ENCODE peak calls at places on chromosomes 1 and 21, in six cellular contexts. F, N, B, H, G and Q are unnamed samples.
A peak's percentile ranks its signal among the peaks of the same experiment; 100 is the strongest.

GRCh38 chr1:163227126-163227525 is 24.4 kb upstream of the RGS5 start:
- DNase-seq in F (no peak), N (no peak), B (no peak), H (no peak), G (no peak), Q (no peak)

GRCh38 chr1:22120469-22120790 is 22.5 kb downstream of the WNT4 start:
- DNase-seq in F (no peak), N (no peak), B (no peak), H (no peak), G (no peak), Q (no peak)

GRCh38 chr1:244794071-244794470 is 41.4 kb upstream of the COX20 start:
- DNase-seq in F (no peak), N (no peak), B (no peak), H (no peak), G (no peak), Q (no peak)

GRCh38 chr1:186220101-186220500 is 155.0 kb downstream of the TPR start:
- DNase-seq in F (no peak), N (no peak), B (no peak), H (no peak), G (no peak), Q (no peak)

GRCh38 chr1:59043796-59044195 is 253.1 kb upstream of the FGGY start:
- DNase-seq in F (peak; percentile 89), N (no peak), B (peak; percentile 75), H (peak; percentile 57), G (no peak), Q (no peak)

GRCh38 chr1:47444578-47445465 is 7.0 kb downstream of the FOXD2 start:
- DNase-seq in F (peak; percentile 10), N (peak; percentile 62), B (no peak), H (no peak), G (no peak), Q (no peak)

GRCh38 chr1:199857103-199857502 is 170.4 kb upstream of the NR5A2 start:
- DNase-seq in F (peak; percentile 56), N (no peak), B (no peak), H (no peak), G (no peak), Q (no peak)

GRCh38 chr1:1250828-1251284 is 4.3 kb upstream of the C1QTNF12 start:
- DNase-seq in F (no peak), N (peak; percentile 83), B (no peak), H (no peak), G (no peak), Q (no peak)

GRCh38 chr21:29230541-29231275 is 68.0 kb upstream of the BACH1 start:
- DNase-seq in F (no peak), N (no peak), B (no peak), H (no peak), G (no peak), Q (no peak)

GRCh38 chr1:32772281-32773017 is 44.7 kb downstream of the YARS1 start:
- DNase-seq in F (no peak), N (no peak), B (no peak), H (no peak), G (no peak), Q (no peak)

GRCh38 chr1:2548068-2548589 is 8.0 kb upstream of the TNFRSF14 start:
- DNase-seq in F (peak; percentile 56), N (peak; percentile 94), B (peak; percentile 83), H (peak; percentile 88), G (peak; percentile 70), Q (peak; percentile 92)

GRCh38 chr1:2555634-2556276 is 416 bp upstream of the TNFRSF14 start:
- DNase-seq in F (no peak), N (peak; percentile 78), B (peak; percentile 81), H (peak; percentile 83), G (no peak), Q (peak; percentile 91)

GRCh38 chr1:2553871-2554620 is 2.1 kb upstream of the TNFRSF14 start:
- DNase-seq in F (no peak), N (no peak), B (no peak), H (no peak), G (no peak), Q (no peak)

GRCh38 chr1:2554621-2555387 is 1.4 kb upstream of the TNFRSF14 start:
- DNase-seq in F (no peak), N (peak; percentile 83), B (no peak), H (no peak), G (no peak), Q (peak; percentile 64)

DNA sequence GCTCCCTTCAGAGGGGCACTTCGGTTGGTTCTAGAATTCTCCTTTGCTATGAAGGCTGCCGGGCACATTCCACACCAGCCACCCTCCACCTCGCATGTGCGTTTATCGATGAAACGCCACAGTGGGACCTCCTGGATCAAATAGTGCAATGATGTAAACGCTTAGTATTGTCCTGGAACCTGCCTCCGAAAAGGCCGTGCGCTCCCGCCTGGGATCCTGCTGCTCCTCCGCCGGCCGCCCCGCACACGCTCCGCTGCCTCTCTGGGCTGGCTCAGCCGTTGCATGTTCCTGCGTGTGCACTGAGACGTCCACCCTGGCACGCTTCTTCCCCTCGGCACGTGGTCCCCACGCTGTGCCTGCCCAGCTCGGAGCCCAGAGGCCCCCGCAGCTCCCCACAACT is 4.0 kb upstream of the TNFRSF14 start:
- DNase-seq in F (no peak), N (no peak), B (no peak), H (no peak), G (no peak), Q (no peak)
- H3K4me1 ChIP-seq in F (peaks cover 6% of the 10 kb centered on the region), N (peaks cover 36% of the 10 kb centered on the region), B (peaks cover 64% of the 10 kb centered on the region), H (peaks cover 46% of the 10 kb centered on the region), G (peaks cover 20% of the 10 kb centered on the region), Q (no peaks in the 10 kb centered on the region)

GRCh38 chr1:5650283-5651026 is 341.8 kb downstream of the NPHP4 start:
- DNase-seq in F (no peak), N (peak; percentile 44), B (no peak), H (no peak), G (no peak), Q (no peak)
- H3K9me3 ChIP-seq in F (peaks cover 63% of the 10 kb centered on the region), N (no peaks in the 10 kb centered on the region), B (peaks cover 9% of the 10 kb centered on the region), H (no peaks in the 10 kb centered on the region), G (no peaks in the 10 kb centered on the region), Q (no peaks in the 10 kb centered on the region)

GRCh38 chr1:167503626-167504458 is 14.5 kb downstream of the CD247 start:
- DNase-seq in F (no peak), N (peak; percentile 38), B (no peak), H (no peak), G (no peak), Q (no peak)
- H3K4me1 ChIP-seq in F (no peaks in the 10 kb centered on the region), N (peaks cover 86% of the 10 kb centered on the region), B (no peaks in the 10 kb centered on the region), H (peaks cover 6% of the 10 kb centered on the region), G (no peaks in the 10 kb centered on the region), Q (no peaks in the 10 kb centered on the region)

GRCh38 chr21:40800126-40800525 is 46.8 kb downstream of the DSCAM start:
- DNase-seq in F (no peak), N (no peak), B (no peak), H (no peak), G (no peak), Q (no peak)
- H3K9me3 ChIP-seq in F (peaks cover 22% of the 10 kb centered on the region), N (no peaks in the 10 kb centered on the region), B (peaks cover 43% of the 10 kb centered on the region), H (no peaks in the 10 kb centered on the region), G (peaks cover 30% of the 10 kb centered on the region), Q (peaks cover 9% of the 10 kb centered on the region)

DNA sequence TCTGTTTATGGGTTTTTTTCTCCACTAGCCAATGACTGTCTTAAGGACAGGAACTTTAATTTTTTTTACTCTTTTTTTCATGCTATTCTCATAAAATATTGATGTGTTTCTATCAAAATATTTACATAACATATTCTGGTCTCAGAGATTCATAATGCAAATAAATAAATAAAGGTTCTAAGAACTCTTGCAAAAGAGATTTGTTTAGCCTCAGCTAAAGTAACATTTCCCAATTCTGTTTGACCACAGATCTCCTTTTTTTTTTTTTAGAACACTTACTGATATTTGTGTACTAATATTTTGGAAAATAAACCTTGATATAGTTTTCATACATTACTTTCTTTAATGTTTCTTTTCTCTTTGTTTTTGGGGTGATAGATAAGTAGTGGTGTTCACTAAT is 651.4 kb downstream of the PLPP3 start:
- DNase-seq in F (no peak), N (no peak), B (no peak), H (no peak), G (no peak), Q (no peak)
- H3K4me1 ChIP-seq in F (peaks cover 9% of the 10 kb centered on the region), N (no peaks in the 10 kb centered on the region), B (peaks cover 20% of the 10 kb centered on the region), H (no peaks in the 10 kb centered on the region), G (no peaks in the 10 kb centered on the region), Q (no peaks in the 10 kb centered on the region)

DNA sequence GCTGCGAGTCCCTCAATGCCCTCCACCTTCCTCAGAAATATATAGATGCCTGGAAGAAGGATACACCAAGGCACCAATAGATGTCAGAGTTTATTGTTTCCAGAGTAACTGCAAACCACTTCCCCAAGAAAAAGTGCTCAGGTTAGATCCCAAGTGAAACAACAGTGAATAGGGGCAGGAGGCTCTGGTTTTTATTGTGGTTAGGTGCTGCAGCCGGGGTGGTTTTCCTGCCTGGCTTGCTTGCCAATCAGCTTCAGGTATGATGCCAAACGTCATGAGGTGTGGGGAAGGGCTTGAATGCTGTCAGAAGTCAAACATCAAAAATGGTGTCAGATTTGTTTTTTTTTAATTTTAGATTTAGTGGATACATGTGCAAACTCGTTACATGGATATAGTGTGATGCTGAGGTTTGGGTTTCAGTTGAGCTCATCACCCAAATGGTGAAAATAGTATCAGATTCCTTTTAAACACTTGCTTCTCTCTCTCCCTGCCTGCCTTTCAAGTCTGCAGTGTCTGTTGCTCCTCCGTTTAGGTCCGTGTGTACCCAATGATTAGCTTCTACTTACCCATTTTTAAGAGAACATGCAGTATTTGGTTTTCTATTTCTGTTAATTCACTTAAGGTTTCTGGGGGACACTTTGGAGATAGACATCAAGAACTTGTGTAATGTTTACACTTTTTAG is 1317.0 kb downstream of the MRPL39 start:
- DNase-seq in F (no peak), N (peak; percentile 61), B (no peak), H (no peak), G (no peak), Q (no peak)
- H3K9me3 ChIP-seq in F (no peaks in the 10 kb centered on the region), N (no peaks in the 10 kb centered on the region), B (peaks cover 3% of the 10 kb centered on the region), H (no peaks in the 10 kb centered on the region), G (peaks cover 7% of the 10 kb centered on the region), Q (no peaks in the 10 kb centered on the region)

GRCh38 chr21:45111703-45112102 is 37.3 kb downstream of the ADARB1 start:
- DNase-seq in F (no peak), N (no peak), B (no peak), H (no peak), G (no peak), Q (no peak)
- H3K4me1 ChIP-seq in F (peaks cover 17% of the 10 kb centered on the region), N (peaks cover 33% of the 10 kb centered on the region), B (peaks cover 86% of the 10 kb centered on the region), H (no peaks in the 10 kb centered on the region), G (no peaks in the 10 kb centered on the region), Q (peaks cover 2% of the 10 kb centered on the region)

GRCh38 chr1:192732787-192733186 is 76.1 kb upstream of the RGS2 start:
- DNase-seq in F (no peak), N (no peak), B (no peak), H (no peak), G (peak; percentile 28), Q (no peak)
- H3K9me3 ChIP-seq in F (no peaks in the 10 kb centered on the region), N (no peaks in the 10 kb centered on the region), B (no peaks in the 10 kb centered on the region), H (no peaks in the 10 kb centered on the region), G (no peaks in the 10 kb centered on the region), Q (no peaks in the 10 kb centered on the region)

DNA sequence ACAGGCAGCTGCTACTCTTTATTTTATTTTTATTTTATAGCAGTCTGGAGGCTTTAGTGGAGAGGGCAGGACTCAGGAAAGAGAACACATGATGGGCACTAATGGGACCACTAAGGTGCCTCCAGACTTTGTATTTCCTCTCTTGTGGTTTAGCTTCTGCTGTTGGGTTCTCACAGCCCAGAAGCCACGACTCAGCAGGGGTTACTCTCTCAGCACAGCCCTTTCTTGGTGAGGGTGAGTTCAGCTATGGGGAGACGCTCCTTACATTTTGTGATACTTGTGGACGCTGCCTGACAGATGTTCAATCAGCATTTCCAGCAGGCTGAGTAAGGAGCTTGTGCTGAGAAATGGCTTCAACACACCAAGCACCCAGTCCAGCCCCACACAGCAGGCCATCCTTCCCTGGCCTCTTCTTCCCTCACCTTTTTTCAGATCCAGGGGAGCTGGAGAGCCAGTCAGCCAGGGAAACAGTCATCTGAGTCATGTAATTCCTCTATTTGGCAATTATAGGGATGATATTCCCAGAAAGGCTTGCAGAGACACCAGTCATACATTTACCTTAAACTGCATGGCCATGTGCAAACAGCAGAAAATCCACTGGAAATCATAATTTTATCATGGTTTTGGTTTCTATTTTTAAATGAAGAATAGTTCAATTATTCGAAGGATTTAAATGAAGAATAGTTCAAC is 53.2 kb upstream of the RAB3GAP2 start:
- DNase-seq in F (no peak), N (no peak), B (no peak), H (no peak), G (no peak), Q (no peak)
- H3K4me1 ChIP-seq in F (no peaks in the 10 kb centered on the region), N (no peaks in the 10 kb centered on the region), B (no peaks in the 10 kb centered on the region), H (no peaks in the 10 kb centered on the region), G (no peaks in the 10 kb centered on the region), Q (no peaks in the 10 kb centered on the region)